ENCODE peak calls at places on chromosomes 12 and 14, in five cellular contexts. N is HFF-Myc, W is body of pancreas, S is psoas muscle, K is AG04450. O is an unnamed sample.

GRCh38 chr12:38711055-38711454 is 194.3 kb downstream of the CPNE8 start:
- DNase-seq in N (no peak), W (no peak), S (no peak), K (no peak), O (no peak)

GRCh38 chr14:73324536-73324932 is 87.2 kb downstream of the PAPLN start:
- DNase-seq in N (no peak), W (no peak), S (no peak), K (no peak), O (no peak)

GRCh38 chr12:46110220-46110700 is 119.9 kb upstream of the SCAF11 start:
- DNase-seq in N (no peak), W (peak), S (no peak), K (no peak), O (no peak)

GRCh38 chr12:110023634-110024023 is 24.4 kb downstream of the ANKRD13A start:
- DNase-seq in N (no peak), W (no peak), S (no peak), K (no peak), O (no peak)

GRCh38 chr12:4191149-4191548 is 82.4 kb upstream of the CCND2 start:
- DNase-seq in N (no peak), W (no peak), S (no peak), K (no peak), O (no peak)

GRCh38 chr12:125239563-125239962 is 174.3 kb downstream of the AACS start:
- DNase-seq in N (no peak), W (no peak), S (no peak), K (no peak), O (no peak)

GRCh38 chr12:97984951-97985350 is 522.3 kb downstream of the RMST start:
- DNase-seq in N (no peak), W (no peak), S (no peak), K (no peak), O (no peak)

GRCh38 chr14:21989090-21989489 is 315.5 kb upstream of the OR4E1 start:
- DNase-seq in N (no peak), W (no peak), S (no peak), K (no peak), O (no peak)

GRCh38 chr12:104292872-104293794 is 10.4 kb upstream of the EID3 start:
- DNase-seq in N (no peak), W (no peak), S (no peak), K (no peak), O (no peak)

GRCh38 chr12:20507711-20508110 is 139.4 kb downstream of the PDE3A start:
- DNase-seq in N (no peak), W (no peak), S (no peak), K (no peak), O (no peak)

GRCh38 chr12:91931110-91931509 is 214.5 kb downstream of the BTG1 start:
- DNase-seq in N (no peak), W (peak), S (no peak), K (no peak), O (no peak)

GRCh38 chr12:110901401-110901800 is 19.0 kb downstream of the MYL2 start:
- DNase-seq in N (no peak), W (no peak), S (no peak), K (no peak), O (no peak)

GRCh38 chr12:459430-460258 is at the start of gene B4GALNT3:
- DNase-seq in N (no peak), W (peak), S (peak), K (no peak), O (no peak)

GRCh38 chr12:85866929-85867776 is 6.9 kb upstream of the NTS start:
- DNase-seq in N (peak), W (peak), S (no peak), K (peak), O (peak)

GRCh38 chr12:132276066-132276719 is 53.2 kb downstream of the GALNT9 start:
- DNase-seq in N (no peak), W (no peak), S (peak), K (no peak), O (no peak)

GRCh38 chr12:94674835-94675234 is 24.5 kb upstream of the TMCC3 start:
- DNase-seq in N (no peak), W (no peak), S (peak), K (no peak), O (no peak)

GRCh38 chr14:24806061-24806678 is 172.2 kb upstream of the GZMB start:
- DNase-seq in N (peak), W (peak), S (peak), K (peak), O (peak)

GRCh38 chr14:64215978-64216377 is 78.2 kb downstream of the ESR2 start:
- DNase-seq in N (no peak), W (no peak), S (no peak), K (no peak), O (no peak)

DNA sequence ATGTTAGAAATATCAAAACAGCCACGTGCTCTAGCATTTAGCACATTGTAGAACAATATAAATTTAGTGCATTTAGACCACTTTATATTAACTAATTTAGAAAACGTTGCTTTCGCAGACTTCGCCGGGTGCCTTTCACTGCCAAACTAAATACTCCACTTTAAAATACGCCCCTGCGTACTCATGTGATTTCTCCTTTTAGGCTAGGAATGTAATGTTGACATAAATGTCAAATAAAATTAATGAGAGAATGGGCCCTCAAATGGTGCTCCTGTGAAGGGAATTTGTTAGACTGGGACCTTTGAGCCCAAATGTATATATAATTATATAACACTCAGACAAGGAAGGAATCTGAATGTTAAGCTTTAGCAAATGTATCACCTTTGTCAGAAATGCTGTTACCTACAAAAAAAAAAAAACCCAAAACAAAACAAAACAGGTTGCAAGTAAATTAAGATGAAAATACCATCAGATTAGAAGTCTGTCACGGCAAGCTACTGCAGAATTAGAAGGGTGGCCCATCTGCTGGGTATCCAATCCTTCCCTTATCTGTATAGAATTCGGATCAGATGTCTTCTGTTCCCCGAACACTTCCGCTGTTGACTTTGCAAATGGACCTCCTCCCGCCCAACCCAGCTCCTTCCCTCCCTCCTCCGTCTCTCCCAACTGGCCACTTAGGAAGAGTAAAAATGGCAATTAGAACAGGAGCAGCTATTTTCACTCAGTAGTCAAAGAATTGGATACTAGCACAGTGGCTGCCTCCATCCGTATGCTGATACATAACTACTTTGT is 159.3 kb upstream of the FOXN3 start:
- DNase-seq in N (no peak), W (peak), S (no peak), K (no peak), O (no peak)
- H3K4me3 ChIP-seq in N (no peak), W (no peak), S (no peak), K (no peak), O (no peak)

GRCh38 chr12:5912437-5913334 is 32.4 kb downstream of the ANO2 start:
- DNase-seq in N (no peak), W (no peak), S (no peak), K (no peak), O (no peak)
- TF ChIP-seq CTCF in N (peak), W (no peak), S (no peak), K (peak), O (peak)

DNA sequence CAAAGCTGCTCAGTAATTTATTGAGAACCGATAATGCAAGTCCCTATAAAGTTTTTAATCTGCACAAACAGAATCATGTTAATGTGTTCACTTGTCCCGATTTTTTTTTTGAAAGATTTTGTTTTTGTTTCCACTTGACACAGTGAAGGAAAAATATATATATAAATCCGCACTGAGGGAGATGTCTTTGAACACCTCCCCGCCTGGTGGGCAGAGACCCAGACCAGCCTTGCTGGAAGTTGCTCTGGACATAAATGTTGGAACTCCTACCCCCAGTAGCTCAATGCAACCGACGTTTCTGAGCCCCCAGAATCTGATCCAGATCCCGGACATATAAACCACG is 12.7 kb downstream of the TBX3 start:
- DNase-seq in N (no peak), W (no peak), S (no peak), K (no peak), O (no peak)
- H3K4me3 ChIP-seq in N (peak), W (no peak), S (no peak), K (peak), O (peak)

GRCh38 chr12:76555226-76555767 is 4.3 kb downstream of the OSBPL8 start:
- DNase-seq in N (no peak), W (no peak), S (no peak), K (no peak), O (no peak)
- TF ChIP-seq CTCF in N (no peak), W (no peak), S (no peak), K (peak), O (no peak)